ENCODE peak calls at places on chromosome 20, in eight cellular contexts. X is GM23338, F is HCT116, S is A549, O is HepG2, P is GM12878, W is Panc1, L is SK-N-SH. A is an unnamed sample.
A peak's percentile ranks its signal among the peaks of the same experiment; 100 is the strongest.

GRCh38 chr20:8389381-8390368 is 257.6 kb downstream of the PLCB1 start:
- DNase-seq in W (peak; percentile 1), F (peak; percentile 23), P (no peak), S (peak; percentile 51), X (peak; percentile 69), L (peak; percentile 27), O (peak; percentile 55), A (no peak)

GRCh38 chr20:47544240-47544639 is 42.6 kb downstream of the NCOA3 start:
- DNase-seq in S (no peak), L (no peak), X (no peak), W (no peak), F (no peak), O (no peak), P (no peak), A (no peak)

GRCh38 chr20:63980806-63981728 is at the start of gene PRPF6:
- DNase-seq in O (peak; percentile 97), P (peak; percentile 83), X (peak; percentile 99), W (no peak), L (peak; percentile 98), S (peak; percentile 97), F (peak; percentile 91), A (peak; percentile 97)

GRCh38 chr20:13839421-13840092 is 54.7 kb downstream of the NDUFAF5 start:
- DNase-seq in F (no peak), W (no peak), X (no peak), O (no peak), S (no peak), L (no peak), P (no peak), A (no peak)

GRCh38 chr20:59028812-59029211 is 3.3 kb downstream of the ATP5F1E start:
- DNase-seq in W (no peak), S (no peak), L (no peak), O (no peak), F (no peak), X (no peak), P (no peak), A (no peak)

GRCh38 chr20:7094438-7094997 is 327.0 kb downstream of the BMP2 start:
- DNase-seq in S (peak; percentile 47), W (no peak), F (peak; percentile 4), X (peak; percentile 65), O (peak; percentile 43), L (peak; percentile 22), P (no peak), A (peak; percentile 50)

GRCh38 chr20:41126719-41127118 is 10.6 kb upstream of the PLCG1 start:
- DNase-seq in L (no peak), S (no peak), W (no peak), O (no peak), X (no peak), P (no peak), F (no peak), A (no peak)

GRCh38 chr20:37346526-37347346 is 796 bp downstream of the SRC start:
- DNase-seq in L (peak; percentile 83), P (no peak), S (no peak), X (peak; percentile 59), O (no peak), F (no peak), W (no peak), A (no peak)

GRCh38 chr20:53942121-53942816 is 128.1 kb downstream of the BCAS1 start:
- DNase-seq in P (peak; percentile 63), W (no peak), X (peak; percentile 67), O (no peak), S (no peak), L (no peak), F (no peak), A (no peak)

DNA sequence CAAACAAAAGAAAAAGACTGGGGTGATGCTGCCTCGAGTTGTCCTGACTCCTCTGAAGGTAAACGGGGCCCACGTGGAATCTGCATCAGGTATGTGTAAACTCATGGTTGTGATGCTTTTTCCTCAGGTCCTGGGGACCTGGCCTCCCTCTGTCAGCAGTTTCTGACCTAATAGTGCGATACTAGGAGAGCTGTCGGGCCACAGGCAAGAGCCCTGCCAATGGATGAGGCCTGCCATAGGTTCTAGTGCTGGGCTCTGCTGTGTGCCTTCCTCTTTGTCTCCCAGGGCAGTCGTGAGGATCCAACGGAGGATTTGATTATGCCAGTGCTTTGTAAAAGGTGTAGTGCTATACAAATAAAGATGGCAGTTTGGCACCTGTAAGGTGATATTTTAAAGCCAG is 71.2 kb downstream of the ASXL1 start:
- DNase-seq in X (no peak), W (no peak), P (no peak), F (no peak), O (no peak), L (no peak), S (no peak), A (no peak)
- TF ChIP-seq CTCF in X (no peak), W (no peak), P (no peak), F (no peak), O (no peak), L (no peak), S (no peak), A (no peak)

GRCh38 chr20:25052255-25053206 is 5.4 kb downstream of the ACSS1 start:
- DNase-seq in X (no peak), P (no peak), S (no peak), L (no peak), W (no peak), O (no peak), F (no peak), A (no peak)
- TF ChIP-seq REST in X (no peak), P (no peak), S (no peak), L (no peak), W (no peak), O (no peak), F (no peak), A (no peak)

GRCh38 chr20:9608639-9609440 is 94.5 kb downstream of the LAMP5 start:
- DNase-seq in O (no peak), W (no peak), S (no peak), P (no peak), F (no peak), L (no peak), X (peak; percentile 44), A (no peak)
- TF ChIP-seq CTCF in O (no peak), W (no peak), S (no peak), P (no peak), F (no peak), L (no peak), X (peak; percentile 18), A (no peak)

GRCh38 chr20:44070139-44070900 is 116.7 kb downstream of the JPH2 start:
- DNase-seq in O (no peak), P (no peak), F (no peak), W (no peak), S (no peak), L (no peak), X (no peak), A (peak; percentile 63)

GRCh38 chr20:44071057-44071456 is 115.9 kb downstream of the JPH2 start:
- DNase-seq in P (no peak), X (no peak), W (no peak), S (no peak), L (no peak), F (no peak), O (no peak), A (no peak)

GRCh38 chr20:44068311-44068710 is 118.7 kb downstream of the JPH2 start:
- DNase-seq in O (no peak), X (peak; percentile 36), F (no peak), P (no peak), L (peak; percentile 47), S (no peak), W (no peak), A (no peak)

GRCh38 chr20:44068780-44069191 is 118.2 kb downstream of the JPH2 start:
- DNase-seq in X (no peak), S (no peak), F (no peak), P (no peak), L (no peak), W (no peak), O (no peak), A (peak; percentile 58)

DNA sequence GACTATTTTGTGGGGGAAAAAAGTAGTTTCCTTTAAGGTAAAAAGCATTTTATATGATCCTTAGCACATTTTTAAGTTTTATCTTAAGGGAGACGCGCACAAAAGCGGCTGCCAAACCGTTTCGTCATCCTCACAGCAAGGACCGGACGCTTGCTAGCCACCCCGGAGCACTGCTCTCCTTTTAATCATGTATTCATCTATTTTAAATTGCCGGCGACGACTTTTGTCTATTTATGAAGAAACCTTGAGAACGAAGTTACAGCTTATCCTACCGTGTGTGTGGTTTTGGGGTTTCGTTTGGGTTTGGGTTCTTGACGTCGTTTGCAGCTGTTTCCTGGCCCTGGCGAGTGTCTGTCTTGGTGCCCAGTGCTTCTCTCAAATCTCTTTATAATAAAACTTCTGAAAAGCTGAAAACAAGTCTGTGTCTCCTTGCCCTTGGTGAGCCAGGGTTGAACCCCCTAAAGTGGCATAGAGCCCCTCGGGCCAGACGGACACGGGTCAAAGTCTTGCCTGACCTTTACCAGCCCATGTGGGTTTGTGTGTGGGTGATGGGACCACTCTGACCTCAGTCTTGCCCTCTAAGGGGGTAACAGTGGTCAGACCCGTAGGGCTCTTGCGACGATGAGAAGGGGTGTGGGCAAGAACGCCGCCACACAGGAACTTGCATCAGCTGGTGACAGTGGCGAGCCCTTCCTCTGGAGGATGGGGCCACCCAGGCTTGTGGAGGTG is 117.6 kb downstream of the JPH2 start:
- DNase-seq in F (no peak), X (no peak), S (no peak), O (no peak), W (no peak), P (peak; percentile 57), L (no peak), A (peak; percentile 58)
- TF ChIP-seq REST in F (no peak), X (no peak), S (no peak), O (no peak), W (no peak), P (no peak), L (no peak), A (no peak)

GRCh38 chr20:1227121-1227582 is 1.3 kb downstream of the RAD21L1 start:
- DNase-seq in X (no peak), F (no peak), S (no peak), P (no peak), W (no peak), L (no peak), O (no peak), A (no peak)
- TF ChIP-seq CTCF in X (no peak), F (no peak), S (no peak), P (no peak), W (peak; percentile 39), L (no peak), O (no peak), A (no peak)

GRCh38 chr20:44702776-44703175 is 12.4 kb upstream of the CCN5 start:
- DNase-seq in X (no peak), W (no peak), L (no peak), S (no peak), O (no peak), F (no peak), P (no peak), A (no peak)

GRCh38 chr20:44704551-44704971 is 10.6 kb upstream of the CCN5 start:
- DNase-seq in S (no peak), L (no peak), O (no peak), W (no peak), X (no peak), F (no peak), P (no peak), A (no peak)

GRCh38 chr20:44703956-44704488 is 11.1 kb upstream of the CCN5 start:
- DNase-seq in X (no peak), S (no peak), W (no peak), O (no peak), F (no peak), L (no peak), P (no peak), A (no peak)

GRCh38 chr20:44701889-44702288 is 13.3 kb upstream of the CCN5 start:
- DNase-seq in F (no peak), S (no peak), X (peak; percentile 47), L (no peak), W (no peak), P (no peak), O (no peak), A (no peak)

GRCh38 chr20:44703183-44703925 is 11.8 kb upstream of the CCN5 start:
- DNase-seq in F (no peak), X (no peak), L (no peak), S (no peak), P (no peak), W (no peak), O (no peak), A (no peak)
- TF ChIP-seq REST in F (no peak), X (no peak), L (no peak), S (no peak), P (no peak), W (no peak), O (no peak), A (no peak)